ENCODE peak calls at places on chromosome 12, in four cellular contexts. B is HT1080, M is psoas muscle, W is heart right ventricle. Z is an unnamed sample.

GRCh38 chr12:127401005-127401404 is 866.0 kb upstream of the TMEM132C start:
- DNase-seq in B (peak), M (no peak), W (no peak), Z (no peak)

GRCh38 chr12:108650083-108650482 is 16.4 kb upstream of the SELPLG start:
- DNase-seq in B (no peak), M (no peak), W (no peak), Z (no peak)

GRCh38 chr12:49309361-49309760 is 13.7 kb upstream of the TROAP start:
- DNase-seq in B (no peak), M (no peak), W (no peak), Z (no peak)

GRCh38 chr12:124764451-124764850 is 99.2 kb downstream of the SCARB1 start:
- DNase-seq in B (peak), M (peak), W (no peak), Z (no peak)

GRCh38 chr12:117484901-117485300 is 123.5 kb upstream of the NOS1 start:
- DNase-seq in B (no peak), M (no peak), W (no peak), Z (no peak)

GRCh38 chr12:27790179-27790578 is 10.1 kb upstream of the MANSC4 start:
- DNase-seq in B (no peak), M (no peak), W (no peak), Z (no peak)

GRCh38 chr12:56271031-56271430 is 4.3 kb downstream of the COQ10A start:
- DNase-seq in B (peak), M (no peak), W (no peak), Z (no peak)

GRCh38 chr12:9112076-9112853 is 3.5 kb downstream of the A2M start:
- DNase-seq in B (no peak), M (no peak), W (no peak), Z (no peak)

GRCh38 chr12:75837700-75838099 is 193.9 kb downstream of the PHLDA1 start:
- DNase-seq in B (no peak), M (no peak), W (peak), Z (no peak)

GRCh38 chr12:127640181-127640886 is 626.6 kb upstream of the TMEM132C start:
- DNase-seq in B (no peak), M (no peak), W (no peak), Z (peak)

GRCh38 chr12:33581613-33582122 is 142.0 kb upstream of the SYT10 start:
- DNase-seq in B (no peak), M (no peak), W (no peak), Z (no peak)

Z was measured in tibial artery.